ENCODE peak calls at places on chromosomes 7 and 10, in ten cellular contexts. One of them, this sample, is unnamed.

GRCh38 chr10:108556176-108556575 is 1367.1 kb downstream of the XPNPEP1 start:
- DNase-seq in NCI-H1417 treated with DMSO at 0.1 percent for 48 hours: no peak
- DNase-seq in activated T-cell treated with anti-CD3 and anti-CD28 coated beads, Interleukin-2, amount 50 U/mL, for 72 hours: no peak
- DNase-seq in EH: peak; percentile 22
- DNase-seq in iPS-NIHi11: no peak
- DNase-seq in WERI-Rb-1: no peak
- DNase-seq in tibial nerve: no peak
- DNase-seq in NCI-H69: no peak
- DNase-seq in CD8-positive, alpha-beta T cell: no peak
- DNase-seq in cardiac muscle cell: no peak
- DNase-seq in this sample: no peak

GRCh38 chr7:134530460-134530859 is 3.1 kb downstream of the AKR1B10 start:
- DNase-seq in NCI-H1417 treated with DMSO at 0.1 percent for 48 hours: no peak
- DNase-seq in activated T-cell treated with anti-CD3 and anti-CD28 coated beads, Interleukin-2, amount 50 U/mL, for 72 hours: no peak
- DNase-seq in EH: no peak
- DNase-seq in iPS-NIHi11: no peak
- DNase-seq in WERI-Rb-1: no peak
- DNase-seq in tibial nerve: no peak
- DNase-seq in NCI-H69: no peak
- DNase-seq in CD8-positive, alpha-beta T cell: no peak
- DNase-seq in cardiac muscle cell: no peak
- DNase-seq in this sample: no peak

GRCh38 chr7:155355745-155356144 is 58.1 kb downstream of the INSIG1 start:
- DNase-seq in NCI-H1417 treated with DMSO at 0.1 percent for 48 hours: no peak
- DNase-seq in activated T-cell treated with anti-CD3 and anti-CD28 coated beads, Interleukin-2, amount 50 U/mL, for 72 hours: no peak
- DNase-seq in EH: no peak
- DNase-seq in iPS-NIHi11: no peak
- DNase-seq in WERI-Rb-1: no peak
- DNase-seq in tibial nerve: no peak
- DNase-seq in NCI-H69: no peak
- DNase-seq in CD8-positive, alpha-beta T cell: no peak
- DNase-seq in cardiac muscle cell: no peak
- DNase-seq in this sample: no peak

GRCh38 chr7:90804370-90804769 is 208.2 kb downstream of the CDK14 start:
- DNase-seq in NCI-H1417 treated with DMSO at 0.1 percent for 48 hours: no peak
- DNase-seq in activated T-cell treated with anti-CD3 and anti-CD28 coated beads, Interleukin-2, amount 50 U/mL, for 72 hours: no peak
- DNase-seq in EH: peak; percentile 48
- DNase-seq in iPS-NIHi11: no peak
- DNase-seq in WERI-Rb-1: no peak
- DNase-seq in tibial nerve: no peak
- DNase-seq in NCI-H69: no peak
- DNase-seq in CD8-positive, alpha-beta T cell: no peak
- DNase-seq in cardiac muscle cell: no peak
- DNase-seq in this sample: no peak

GRCh38 chr10:974038-974784 is 14.0 kb upstream of the GTPBP4 start:
- DNase-seq in NCI-H1417 treated with DMSO at 0.1 percent for 48 hours: no peak
- DNase-seq in activated T-cell treated with anti-CD3 and anti-CD28 coated beads, Interleukin-2, amount 50 U/mL, for 72 hours: no peak
- DNase-seq in EH: no peak
- DNase-seq in iPS-NIHi11: no peak
- DNase-seq in WERI-Rb-1: no peak
- DNase-seq in tibial nerve: no peak
- DNase-seq in NCI-H69: peak; percentile 11
- DNase-seq in CD8-positive, alpha-beta T cell: no peak
- DNase-seq in cardiac muscle cell: no peak
- DNase-seq in this sample: no peak

GRCh38 chr10:43312612-43313011 is 45.7 kb upstream of the RASGEF1A start:
- DNase-seq in NCI-H1417 treated with DMSO at 0.1 percent for 48 hours: no peak
- DNase-seq in activated T-cell treated with anti-CD3 and anti-CD28 coated beads, Interleukin-2, amount 50 U/mL, for 72 hours: no peak
- DNase-seq in EH: no peak
- DNase-seq in iPS-NIHi11: no peak
- DNase-seq in WERI-Rb-1: no peak
- DNase-seq in tibial nerve: no peak
- DNase-seq in NCI-H69: no peak
- DNase-seq in CD8-positive, alpha-beta T cell: no peak
- DNase-seq in cardiac muscle cell: no peak
- DNase-seq in this sample: no peak

GRCh38 chr10:62996925-62997324 is 136.2 kb upstream of the NRBF2 start:
- DNase-seq in NCI-H1417 treated with DMSO at 0.1 percent for 48 hours: no peak
- DNase-seq in activated T-cell treated with anti-CD3 and anti-CD28 coated beads, Interleukin-2, amount 50 U/mL, for 72 hours: no peak
- DNase-seq in EH: no peak
- DNase-seq in iPS-NIHi11: no peak
- DNase-seq in WERI-Rb-1: no peak
- DNase-seq in tibial nerve: no peak
- DNase-seq in NCI-H69: no peak
- DNase-seq in CD8-positive, alpha-beta T cell: no peak
- DNase-seq in cardiac muscle cell: peak; percentile 88
- DNase-seq in this sample: no peak

GRCh38 chr10:101043356-101043707 is 12.3 kb downstream of the SFXN3 start:
- DNase-seq in NCI-H1417 treated with DMSO at 0.1 percent for 48 hours: no peak
- DNase-seq in activated T-cell treated with anti-CD3 and anti-CD28 coated beads, Interleukin-2, amount 50 U/mL, for 72 hours: no peak
- DNase-seq in EH: peak; percentile 29
- DNase-seq in iPS-NIHi11: no peak
- DNase-seq in WERI-Rb-1: no peak
- DNase-seq in tibial nerve: no peak
- DNase-seq in NCI-H69: peak; percentile 50
- DNase-seq in CD8-positive, alpha-beta T cell: no peak
- DNase-seq in cardiac muscle cell: no peak
- DNase-seq in this sample: no peak

GRCh38 chr7:139823855-139824670 is 5.0 kb upstream of the TBXAS1 start:
- DNase-seq in NCI-H1417 treated with DMSO at 0.1 percent for 48 hours: no peak
- DNase-seq in activated T-cell treated with anti-CD3 and anti-CD28 coated beads, Interleukin-2, amount 50 U/mL, for 72 hours: no peak
- DNase-seq in EH: peak; percentile 40
- DNase-seq in iPS-NIHi11: no peak
- DNase-seq in WERI-Rb-1: no peak
- DNase-seq in tibial nerve: no peak
- DNase-seq in NCI-H69: no peak
- DNase-seq in CD8-positive, alpha-beta T cell: no peak
- DNase-seq in cardiac muscle cell: no peak
- DNase-seq in this sample: no peak

GRCh38 chr7:128235469-128235868 is 5.6 kb upstream of the LEP start:
- DNase-seq in NCI-H1417 treated with DMSO at 0.1 percent for 48 hours: no peak
- DNase-seq in activated T-cell treated with anti-CD3 and anti-CD28 coated beads, Interleukin-2, amount 50 U/mL, for 72 hours: no peak
- DNase-seq in EH: no peak
- DNase-seq in iPS-NIHi11: no peak
- DNase-seq in WERI-Rb-1: no peak
- DNase-seq in tibial nerve: no peak
- DNase-seq in NCI-H69: peak; percentile 18
- DNase-seq in CD8-positive, alpha-beta T cell: no peak
- DNase-seq in cardiac muscle cell: no peak
- DNase-seq in this sample: no peak

GRCh38 chr10:131788386-131788785 is 112.4 kb upstream of the PPP2R2D start:
- DNase-seq in NCI-H1417 treated with DMSO at 0.1 percent for 48 hours: no peak
- DNase-seq in activated T-cell treated with anti-CD3 and anti-CD28 coated beads, Interleukin-2, amount 50 U/mL, for 72 hours: no peak
- DNase-seq in EH: no peak
- DNase-seq in iPS-NIHi11: peak; percentile 61
- DNase-seq in WERI-Rb-1: no peak
- DNase-seq in tibial nerve: no peak
- DNase-seq in NCI-H69: no peak
- DNase-seq in CD8-positive, alpha-beta T cell: no peak
- DNase-seq in cardiac muscle cell: no peak
- DNase-seq in this sample: no peak

GRCh38 chr7:15313361-15313760 is 248.5 kb downstream of the AGMO start:
- DNase-seq in NCI-H1417 treated with DMSO at 0.1 percent for 48 hours: no peak
- DNase-seq in activated T-cell treated with anti-CD3 and anti-CD28 coated beads, Interleukin-2, amount 50 U/mL, for 72 hours: no peak
- DNase-seq in EH: no peak
- DNase-seq in iPS-NIHi11: no peak
- DNase-seq in WERI-Rb-1: no peak
- DNase-seq in tibial nerve: no peak
- DNase-seq in NCI-H69: no peak
- DNase-seq in CD8-positive, alpha-beta T cell: no peak
- DNase-seq in cardiac muscle cell: no peak
- DNase-seq in this sample: no peak

GRCh38 chr10:132707121-132707775 is 78.7 kb downstream of the NKX6-2 start:
- DNase-seq in NCI-H1417 treated with DMSO at 0.1 percent for 48 hours: no peak
- DNase-seq in activated T-cell treated with anti-CD3 and anti-CD28 coated beads, Interleukin-2, amount 50 U/mL, for 72 hours: no peak
- DNase-seq in EH: no peak
- DNase-seq in iPS-NIHi11: no peak
- DNase-seq in WERI-Rb-1: no peak
- DNase-seq in tibial nerve: no peak
- DNase-seq in NCI-H69: no peak
- DNase-seq in CD8-positive, alpha-beta T cell: no peak
- DNase-seq in cardiac muscle cell: no peak
- DNase-seq in this sample: no peak

GRCh38 chr7:95527776-95528250 is 42.1 kb downstream of the ASB4 start:
- DNase-seq in NCI-H1417 treated with DMSO at 0.1 percent for 48 hours: no peak
- DNase-seq in activated T-cell treated with anti-CD3 and anti-CD28 coated beads, Interleukin-2, amount 50 U/mL, for 72 hours: no peak
- DNase-seq in EH: no peak
- DNase-seq in iPS-NIHi11: no peak
- DNase-seq in WERI-Rb-1: no peak
- DNase-seq in tibial nerve: no peak
- DNase-seq in NCI-H69: no peak
- DNase-seq in CD8-positive, alpha-beta T cell: no peak
- DNase-seq in cardiac muscle cell: no peak
- DNase-seq in this sample: no peak

GRCh38 chr10:117684673-117685211 is 142.2 kb downstream of the EMX2 start:
- DNase-seq in NCI-H1417 treated with DMSO at 0.1 percent for 48 hours: no peak
- DNase-seq in activated T-cell treated with anti-CD3 and anti-CD28 coated beads, Interleukin-2, amount 50 U/mL, for 72 hours: peak; percentile 8
- DNase-seq in EH: no peak
- DNase-seq in iPS-NIHi11: peak; percentile 57
- DNase-seq in WERI-Rb-1: no peak
- DNase-seq in tibial nerve: no peak
- DNase-seq in NCI-H69: peak; percentile 84
- DNase-seq in CD8-positive, alpha-beta T cell: no peak
- DNase-seq in cardiac muscle cell: no peak
- DNase-seq in this sample: no peak

GRCh38 chr7:111658546-111658945 is 96.3 kb upstream of the IMMP2L start:
- DNase-seq in NCI-H1417 treated with DMSO at 0.1 percent for 48 hours: no peak
- DNase-seq in activated T-cell treated with anti-CD3 and anti-CD28 coated beads, Interleukin-2, amount 50 U/mL, for 72 hours: no peak
- DNase-seq in EH: no peak
- DNase-seq in iPS-NIHi11: no peak
- DNase-seq in WERI-Rb-1: no peak
- DNase-seq in tibial nerve: no peak
- DNase-seq in NCI-H69: no peak
- DNase-seq in CD8-positive, alpha-beta T cell: no peak
- DNase-seq in cardiac muscle cell: peak; percentile 57
- DNase-seq in this sample: no peak

GRCh38 chr10:45197816-45198595 is 117.4 kb downstream of the OR13A1 start:
- DNase-seq in NCI-H1417 treated with DMSO at 0.1 percent for 48 hours: no peak
- DNase-seq in activated T-cell treated with anti-CD3 and anti-CD28 coated beads, Interleukin-2, amount 50 U/mL, for 72 hours: no peak
- DNase-seq in EH: no peak
- DNase-seq in iPS-NIHi11: no peak
- DNase-seq in WERI-Rb-1: no peak
- DNase-seq in tibial nerve: no peak
- DNase-seq in NCI-H69: no peak
- DNase-seq in CD8-positive, alpha-beta T cell: no peak
- DNase-seq in cardiac muscle cell: no peak
- DNase-seq in this sample: no peak

GRCh38 chr7:158017226-158018060 is 570.2 kb downstream of the PTPRN2 start:
- DNase-seq in NCI-H1417 treated with DMSO at 0.1 percent for 48 hours: peak; percentile 64
- DNase-seq in activated T-cell treated with anti-CD3 and anti-CD28 coated beads, Interleukin-2, amount 50 U/mL, for 72 hours: no peak
- DNase-seq in EH: no peak
- DNase-seq in iPS-NIHi11: no peak
- DNase-seq in WERI-Rb-1: no peak
- DNase-seq in tibial nerve: no peak
- DNase-seq in NCI-H69: peak; percentile 95
- DNase-seq in CD8-positive, alpha-beta T cell: no peak
- DNase-seq in cardiac muscle cell: peak; percentile 36
- DNase-seq in this sample: no peak

GRCh38 chr10:86635402-86635801 is 18.9 kb upstream of the OPN4 start:
- DNase-seq in NCI-H1417 treated with DMSO at 0.1 percent for 48 hours: no peak
- DNase-seq in activated T-cell treated with anti-CD3 and anti-CD28 coated beads, Interleukin-2, amount 50 U/mL, for 72 hours: no peak
- DNase-seq in EH: peak; percentile 95
- DNase-seq in iPS-NIHi11: no peak
- DNase-seq in WERI-Rb-1: no peak
- DNase-seq in tibial nerve: no peak
- DNase-seq in NCI-H69: no peak
- DNase-seq in CD8-positive, alpha-beta T cell: no peak
- DNase-seq in cardiac muscle cell: no peak
- DNase-seq in this sample: no peak

GRCh38 chr7:80681272-80681885 is 42.9 kb downstream of the CD36 start:
- DNase-seq in NCI-H1417 treated with DMSO at 0.1 percent for 48 hours: no peak
- DNase-seq in activated T-cell treated with anti-CD3 and anti-CD28 coated beads, Interleukin-2, amount 50 U/mL, for 72 hours: no peak
- DNase-seq in EH: peak; percentile 58
- DNase-seq in iPS-NIHi11: peak; percentile 15
- DNase-seq in WERI-Rb-1: no peak
- DNase-seq in tibial nerve: no peak
- DNase-seq in NCI-H69: peak; percentile 69
- DNase-seq in CD8-positive, alpha-beta T cell: no peak
- DNase-seq in cardiac muscle cell: peak; percentile 45
- DNase-seq in this sample: no peak

GRCh38 chr7:96720843-96721242 is 11.2 kb upstream of the SEM1 start:
- DNase-seq in NCI-H1417 treated with DMSO at 0.1 percent for 48 hours: no peak
- DNase-seq in activated T-cell treated with anti-CD3 and anti-CD28 coated beads, Interleukin-2, amount 50 U/mL, for 72 hours: no peak
- DNase-seq in EH: peak; percentile 15
- DNase-seq in iPS-NIHi11: peak; percentile 17
- DNase-seq in WERI-Rb-1: no peak
- DNase-seq in tibial nerve: no peak
- DNase-seq in NCI-H69: peak; percentile 72
- DNase-seq in CD8-positive, alpha-beta T cell: no peak
- DNase-seq in cardiac muscle cell: no peak
- DNase-seq in this sample: no peak

GRCh38 chr10:44647877-44648542 is 263.1 kb upstream of the CXCL12 start:
- DNase-seq in NCI-H1417 treated with DMSO at 0.1 percent for 48 hours: no peak
- DNase-seq in activated T-cell treated with anti-CD3 and anti-CD28 coated beads, Interleukin-2, amount 50 U/mL, for 72 hours: no peak
- DNase-seq in EH: peak; percentile 89
- DNase-seq in iPS-NIHi11: no peak
- DNase-seq in WERI-Rb-1: no peak
- DNase-seq in tibial nerve: peak; percentile 23
- DNase-seq in NCI-H69: no peak
- DNase-seq in CD8-positive, alpha-beta T cell: no peak
- DNase-seq in cardiac muscle cell: no peak
- DNase-seq in this sample: no peak

GRCh38 chr7:155297517-155298287 is at the start of gene INSIG1:
- DNase-seq in NCI-H1417 treated with DMSO at 0.1 percent for 48 hours: peak; percentile 78
- DNase-seq in activated T-cell treated with anti-CD3 and anti-CD28 coated beads, Interleukin-2, amount 50 U/mL, for 72 hours: peak; percentile 98
- DNase-seq in EH: peak; percentile 92
- DNase-seq in iPS-NIHi11: peak; percentile 98
- DNase-seq in WERI-Rb-1: peak; percentile 73
- DNase-seq in tibial nerve: peak; percentile 89
- DNase-seq in NCI-H69: peak; percentile 98
- DNase-seq in CD8-positive, alpha-beta T cell: peak; percentile 83
- DNase-seq in cardiac muscle cell: peak; percentile 95
- DNase-seq in this sample: peak; percentile 91

GRCh38 chr10:71835671-71836593 is 15.1 kb downstream of the PSAP start:
- DNase-seq in NCI-H1417 treated with DMSO at 0.1 percent for 48 hours: no peak
- DNase-seq in activated T-cell treated with anti-CD3 and anti-CD28 coated beads, Interleukin-2, amount 50 U/mL, for 72 hours: no peak
- DNase-seq in EH: peak; percentile 93
- DNase-seq in iPS-NIHi11: no peak
- DNase-seq in WERI-Rb-1: peak; percentile 74
- DNase-seq in tibial nerve: peak; percentile 76
- DNase-seq in NCI-H69: peak; percentile 97
- DNase-seq in CD8-positive, alpha-beta T cell: no peak
- DNase-seq in cardiac muscle cell: peak; percentile 46
- DNase-seq in this sample: no peak

GRCh38 chr7:47291461-47292051 is 290.4 kb downstream of the TNS3 start:
- DNase-seq in NCI-H1417 treated with DMSO at 0.1 percent for 48 hours: no peak
- DNase-seq in activated T-cell treated with anti-CD3 and anti-CD28 coated beads, Interleukin-2, amount 50 U/mL, for 72 hours: peak; percentile 41
- DNase-seq in EH: peak; percentile 98
- DNase-seq in iPS-NIHi11: no peak
- DNase-seq in WERI-Rb-1: no peak
- DNase-seq in tibial nerve: no peak
- DNase-seq in NCI-H69: no peak
- DNase-seq in CD8-positive, alpha-beta T cell: no peak
- DNase-seq in cardiac muscle cell: no peak
- DNase-seq in this sample: no peak